ENCODE peak calls at places on chromosome 6, in four cellular contexts. D is activated CD4-positive, alpha-beta T cell treated with anti-CD3 and anti-CD28 coated beads, Interleukin-2, amount 50 U/mL, for 4 hours; G is skeletal muscle cell; K is GM04503. I is an unnamed sample.

GRCh38 chr6:20437639-20438038 is 36.0 kb downstream of the E2F3 start:
- DNase-seq in K (no peak), G (no peak), D (no peak), I (no peak)

GRCh38 chr6:56860466-56860865 is 94.4 kb upstream of the BEND6 start:
- DNase-seq in D (no peak), G (no peak), K (no peak), I (peak)

GRCh38 chr6:100370265-100370664 is 94.5 kb downstream of the SIM1 start:
- DNase-seq in D (no peak), G (no peak), K (no peak), I (no peak)

GRCh38 chr6:68760941-68761676 is 126.0 kb downstream of the ADGRB3 start:
- DNase-seq in K (no peak), G (no peak), D (no peak), I (no peak)

GRCh38 chr6:129679758-129680157 is 30.2 kb downstream of the ARHGAP18 start:
- DNase-seq in G (no peak), K (no peak), D (no peak), I (no peak)

GRCh38 chr6:42720739-42721138 is 1.7 kb downstream of the PRPH2 start:
- DNase-seq in K (no peak), D (no peak), G (no peak), I (peak)

GRCh38 chr6:43428112-43428570 is 800 bp downstream of the ABCC10 start:
- DNase-seq in K (no peak), G (no peak), D (no peak), I (no peak)

GRCh38 chr6:135667694-135668455 is 170.3 kb upstream of the AHI1 start:
- DNase-seq in G (no peak), D (no peak), K (peak), I (peak)

GRCh38 chr6:88813045-88813444 is 150.4 kb downstream of the RNGTT start:
- DNase-seq in K (no peak), D (no peak), G (no peak), I (no peak)